ENCODE peak calls at places on chromosomes 12 and 14, in four cellular contexts. One of them, this sample, is unnamed.

GRCh38 chr12:93962336-93962735 is 186.0 kb upstream of the PLXNC1 start:
- DNase-seq in trophoblast cell: no peak
- DNase-seq in mesenchymal stem cell: no peak
- DNase-seq in OCI-LY7: no peak
- DNase-seq in this sample: no peak

GRCh38 chr14:91388551-91388975 is 29.1 kb downstream of the CCDC88C start:
- DNase-seq in trophoblast cell: no peak
- DNase-seq in mesenchymal stem cell: peak; percentile 85
- DNase-seq in OCI-LY7: no peak
- DNase-seq in this sample: no peak

GRCh38 chr12:109115758-109116610 is at the start of gene ACACB:
- DNase-seq in trophoblast cell: peak; percentile 61
- DNase-seq in mesenchymal stem cell: no peak
- DNase-seq in OCI-LY7: no peak
- DNase-seq in this sample: peak; percentile 22

GRCh38 chr14:86430807-86431206 is 900.9 kb downstream of the FLRT2 start:
- DNase-seq in trophoblast cell: no peak
- DNase-seq in mesenchymal stem cell: no peak
- DNase-seq in OCI-LY7: no peak
- DNase-seq in this sample: no peak

GRCh38 chr14:71400821-71401447 is 493.7 kb downstream of the PCNX1 start:
- DNase-seq in trophoblast cell: no peak
- DNase-seq in mesenchymal stem cell: peak; percentile 18
- DNase-seq in OCI-LY7: no peak
- DNase-seq in this sample: no peak

GRCh38 chr12:16184691-16185090 is 92.8 kb downstream of the SLC15A5 start:
- DNase-seq in trophoblast cell: no peak
- DNase-seq in mesenchymal stem cell: no peak
- DNase-seq in OCI-LY7: no peak
- DNase-seq in this sample: peak; percentile 48

GRCh38 chr14:28763914-28764848 is 2.4 kb upstream of the FOXG1 start:
- DNase-seq in trophoblast cell: no peak
- DNase-seq in mesenchymal stem cell: no peak
- DNase-seq in OCI-LY7: no peak
- DNase-seq in this sample: peak; percentile 79

GRCh38 chr14:102819176-102819628 is 42.0 kb downstream of the TRAF3 start:
- DNase-seq in trophoblast cell: peak; percentile 91
- DNase-seq in mesenchymal stem cell: no peak
- DNase-seq in OCI-LY7: no peak
- DNase-seq in this sample: no peak

GRCh38 chr12:32163596-32163995 is 56.9 kb downstream of the BICD1 start:
- DNase-seq in trophoblast cell: no peak
- DNase-seq in mesenchymal stem cell: no peak
- DNase-seq in OCI-LY7: no peak
- DNase-seq in this sample: no peak

GRCh38 chr14:91754819-91755218 is 22.9 kb upstream of the CATSPERB start:
- DNase-seq in trophoblast cell: no peak
- DNase-seq in mesenchymal stem cell: no peak
- DNase-seq in OCI-LY7: no peak
- DNase-seq in this sample: no peak

GRCh38 chr14:64841772-64842490 is 37.8 kb downstream of the SPTB start:
- DNase-seq in trophoblast cell: no peak
- DNase-seq in mesenchymal stem cell: no peak
- DNase-seq in OCI-LY7: no peak
- DNase-seq in this sample: no peak

GRCh38 chr12:58247633-58248032 is 306.3 kb downstream of the ATP23 start:
- DNase-seq in trophoblast cell: no peak
- DNase-seq in mesenchymal stem cell: no peak
- DNase-seq in OCI-LY7: no peak
- DNase-seq in this sample: peak; percentile 39

GRCh38 chr12:3085341-3086125 is 8.4 kb downstream of the TSPAN9 start:
- DNase-seq in trophoblast cell: no peak
- DNase-seq in mesenchymal stem cell: no peak
- DNase-seq in OCI-LY7: no peak
- DNase-seq in this sample: no peak

GRCh38 chr12:96396914-96397313 is 3.3 kb downstream of the CDK17 start:
- DNase-seq in trophoblast cell: no peak
- DNase-seq in mesenchymal stem cell: no peak
- DNase-seq in OCI-LY7: no peak
- DNase-seq in this sample: no peak

GRCh38 chr12:28424965-28425364 is 234.7 kb downstream of the CCDC91 start:
- DNase-seq in trophoblast cell: no peak
- DNase-seq in mesenchymal stem cell: peak; percentile 35
- DNase-seq in OCI-LY7: no peak
- DNase-seq in this sample: no peak

GRCh38 chr12:69298947-69299346 is 49.2 kb upstream of the LYZ start:
- DNase-seq in trophoblast cell: no peak
- DNase-seq in mesenchymal stem cell: no peak
- DNase-seq in OCI-LY7: no peak
- DNase-seq in this sample: no peak

GRCh38 chr14:55071051-55071450 is 19.6 kb downstream of the MAPK1IP1L start:
- DNase-seq in trophoblast cell: peak; percentile 14
- DNase-seq in mesenchymal stem cell: peak; percentile 47
- DNase-seq in OCI-LY7: no peak
- DNase-seq in this sample: no peak

GRCh38 chr12:51246254-51246853 is 7.7 kb downstream of the DAZAP2 start:
- DNase-seq in trophoblast cell: no peak
- DNase-seq in mesenchymal stem cell: peak; percentile 84
- DNase-seq in OCI-LY7: peak; percentile 41
- DNase-seq in this sample: no peak

GRCh38 chr14:22900088-22900799 is 17.2 kb downstream of the REM2 start:
- DNase-seq in trophoblast cell: peak; percentile 29
- DNase-seq in mesenchymal stem cell: peak; percentile 84
- DNase-seq in OCI-LY7: peak; percentile 83
- DNase-seq in this sample: peak; percentile 90

GRCh38 chr14:91624757-91625156 is 107.1 kb downstream of the CATSPERB start:
- DNase-seq in trophoblast cell: no peak
- DNase-seq in mesenchymal stem cell: no peak
- DNase-seq in OCI-LY7: no peak
- DNase-seq in this sample: no peak

DNA sequence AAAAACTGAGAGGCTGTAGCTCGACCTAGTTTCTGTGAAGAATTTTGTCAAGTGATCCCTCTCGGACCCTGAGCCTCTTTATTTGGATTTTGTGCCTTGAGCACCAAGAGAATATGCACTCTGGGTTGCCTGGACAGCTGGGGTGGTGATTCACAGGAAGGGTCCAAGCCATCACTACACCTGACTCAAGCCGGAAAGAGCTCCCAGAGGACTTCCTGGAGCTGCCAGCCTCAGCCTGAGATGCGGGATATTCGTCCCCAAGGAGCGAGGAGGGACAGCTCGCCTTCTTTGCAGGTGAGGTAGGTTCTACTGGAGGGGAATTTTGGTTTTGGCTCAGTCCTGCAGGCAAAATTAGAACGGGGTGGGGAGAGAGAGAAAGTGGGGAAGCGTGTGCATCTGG is 94.3 kb downstream of the GALNT8 start:
- DNase-seq in trophoblast cell: no peak
- DNase-seq in mesenchymal stem cell: no peak
- DNase-seq in OCI-LY7: no peak
- DNase-seq in this sample: no peak
- H3K4me2 ChIP-seq in trophoblast cell: no peak overlapping the region
- H3K4me2 ChIP-seq in mesenchymal stem cell: no peak overlapping the region
- H3K4me2 ChIP-seq in OCI-LY7: no peak overlapping the region
- H3K4me2 ChIP-seq in this sample: no peak overlapping the region

GRCh38 chr12:120721866-120722265 is 3.8 kb upstream of the ACADS start:
- DNase-seq in trophoblast cell: no peak
- DNase-seq in mesenchymal stem cell: no peak
- DNase-seq in OCI-LY7: peak; percentile 61
- DNase-seq in this sample: no peak
- H3K4me2 ChIP-seq in trophoblast cell: no peak overlapping the region
- H3K4me2 ChIP-seq in mesenchymal stem cell: no peak overlapping the region
- H3K4me2 ChIP-seq in OCI-LY7: peak overlapping the region; percentile 56
- H3K4me2 ChIP-seq in this sample: no peak overlapping the region

DNA sequence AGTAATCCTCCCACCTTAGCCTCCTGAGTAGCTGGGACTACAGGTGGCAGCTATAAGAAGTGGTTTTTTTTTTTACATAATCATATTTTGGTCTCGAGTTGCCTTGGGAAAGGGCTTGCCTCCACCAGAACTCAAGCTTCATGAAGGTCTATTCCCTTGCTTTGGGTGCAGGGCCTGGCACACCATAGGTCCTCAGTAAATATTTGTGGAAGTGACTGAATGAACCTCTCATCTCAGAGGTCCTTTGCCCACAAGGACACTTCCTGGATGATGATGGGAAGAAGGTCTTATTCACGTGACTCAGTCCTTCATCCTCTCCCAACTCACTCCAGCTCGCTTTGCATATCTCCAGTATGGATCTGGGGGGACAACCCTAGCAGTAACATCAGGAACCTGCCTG is 114.0 kb upstream of the MED13L start:
- DNase-seq in trophoblast cell: no peak
- DNase-seq in mesenchymal stem cell: no peak
- DNase-seq in OCI-LY7: no peak
- DNase-seq in this sample: no peak
- H3K4me2 ChIP-seq in trophoblast cell: no peak overlapping the region
- H3K4me2 ChIP-seq in mesenchymal stem cell: no peak overlapping the region
- H3K4me2 ChIP-seq in OCI-LY7: no peak overlapping the region
- H3K4me2 ChIP-seq in this sample: no peak overlapping the region

GRCh38 chr14:51676549-51676948 is 24.8 kb downstream of the FRMD6 start:
- DNase-seq in trophoblast cell: peak; percentile 7
- DNase-seq in mesenchymal stem cell: no peak
- DNase-seq in OCI-LY7: no peak
- DNase-seq in this sample: no peak
- H3K4me2 ChIP-seq in trophoblast cell: no peak overlapping the region
- H3K4me2 ChIP-seq in mesenchymal stem cell: no peak overlapping the region
- H3K4me2 ChIP-seq in OCI-LY7: no peak overlapping the region
- H3K4me2 ChIP-seq in this sample: no peak overlapping the region

GRCh38 chr12:24723759-24724158 is 225.1 kb downstream of the BCAT1 start:
- DNase-seq in trophoblast cell: no peak
- DNase-seq in mesenchymal stem cell: no peak
- DNase-seq in OCI-LY7: no peak
- DNase-seq in this sample: no peak

GRCh38 chr12:24724765-24725307 is 224.1 kb downstream of the BCAT1 start:
- DNase-seq in trophoblast cell: no peak
- DNase-seq in mesenchymal stem cell: no peak
- DNase-seq in OCI-LY7: no peak
- DNase-seq in this sample: no peak

GRCh38 chr12:24730461-24730896 is 218.4 kb downstream of the BCAT1 start:
- DNase-seq in trophoblast cell: no peak
- DNase-seq in mesenchymal stem cell: no peak
- DNase-seq in OCI-LY7: peak; percentile 22
- DNase-seq in this sample: no peak

GRCh38 chr12:24728366-24728765 is 220.5 kb downstream of the BCAT1 start:
- DNase-seq in trophoblast cell: no peak
- DNase-seq in mesenchymal stem cell: peak; percentile 53
- DNase-seq in OCI-LY7: peak; percentile 55
- DNase-seq in this sample: peak; percentile 50

DNA sequence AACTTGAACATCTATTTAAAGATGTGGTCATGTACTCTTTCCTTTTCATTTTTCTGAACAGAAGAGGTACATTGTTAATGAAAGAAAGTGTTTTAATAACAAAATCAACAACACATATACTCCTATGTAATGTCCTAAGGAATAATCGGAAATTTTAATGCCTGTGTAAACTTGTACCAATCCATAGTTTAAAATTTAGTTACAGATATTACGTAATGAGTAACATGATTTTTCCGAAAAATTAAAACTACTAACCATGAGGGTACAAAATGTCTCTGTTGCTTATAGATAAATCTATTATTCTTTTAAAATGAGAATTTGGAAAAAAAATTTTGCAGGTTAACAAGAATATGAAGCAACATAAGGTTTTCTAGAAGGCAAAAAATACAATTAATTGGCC is 220.1 kb downstream of the BCAT1 start:
- DNase-seq in trophoblast cell: no peak
- DNase-seq in mesenchymal stem cell: no peak
- DNase-seq in OCI-LY7: no peak
- DNase-seq in this sample: no peak
- H3K4me2 ChIP-seq in trophoblast cell: no peak overlapping the region
- H3K4me2 ChIP-seq in mesenchymal stem cell: no peak overlapping the region
- H3K4me2 ChIP-seq in OCI-LY7: no peak overlapping the region
- H3K4me2 ChIP-seq in this sample: no peak overlapping the region

DNA sequence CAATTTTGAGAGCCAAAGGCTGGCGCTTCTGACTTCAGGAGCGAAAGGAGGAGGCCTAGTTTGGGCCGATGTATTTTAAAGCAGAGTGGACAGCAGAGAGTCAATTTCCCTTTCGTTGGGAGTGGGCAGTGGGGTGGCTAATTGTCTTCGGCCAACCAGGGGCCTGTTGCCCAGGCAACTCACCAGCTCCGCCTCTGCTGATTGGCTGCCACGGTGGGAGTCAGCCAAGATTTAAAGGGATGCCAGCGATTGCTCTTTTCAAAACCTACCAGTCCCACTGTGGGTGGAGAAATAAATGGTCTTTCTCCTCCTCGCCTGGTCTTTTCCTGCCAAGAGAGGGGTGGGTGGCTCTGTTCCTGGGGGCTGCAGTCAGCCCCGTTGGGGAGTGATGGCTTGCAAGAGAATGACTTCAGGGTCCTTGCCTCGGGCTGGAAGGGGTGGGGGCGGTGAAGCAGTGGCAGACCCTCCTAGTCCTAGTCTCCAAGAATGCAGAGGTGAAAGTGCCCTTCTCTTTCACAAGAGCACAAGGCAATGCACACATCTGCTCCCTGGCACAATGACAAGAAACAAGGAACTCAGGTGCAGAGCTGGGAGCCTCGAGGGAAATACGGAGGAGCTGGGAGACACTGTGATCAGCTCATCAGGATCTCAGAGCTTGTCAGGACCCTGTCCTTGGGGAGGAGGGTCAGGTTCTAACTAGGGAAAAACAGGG is 37.7 kb downstream of the RASAL1 start:
- DNase-seq in trophoblast cell: no peak
- DNase-seq in mesenchymal stem cell: peak; percentile 2
- DNase-seq in OCI-LY7: no peak
- DNase-seq in this sample: peak; percentile 62
- H3K4me2 ChIP-seq in trophoblast cell: no peak overlapping the region
- H3K4me2 ChIP-seq in mesenchymal stem cell: no peak overlapping the region
- H3K4me2 ChIP-seq in OCI-LY7: peak overlapping the region; percentile 43
- H3K4me2 ChIP-seq in this sample: peak overlapping the region; percentile 68

GRCh38 chr14:94354638-94355185 is 31.6 kb upstream of the SERPINA6 start:
- DNase-seq in trophoblast cell: no peak
- DNase-seq in mesenchymal stem cell: no peak
- DNase-seq in OCI-LY7: no peak
- DNase-seq in this sample: no peak

GRCh38 chr14:94360945-94361565 is 27.3 kb downstream of the SERPINA1 start:
- DNase-seq in trophoblast cell: no peak
- DNase-seq in mesenchymal stem cell: no peak
- DNase-seq in OCI-LY7: no peak
- DNase-seq in this sample: no peak

GRCh38 chr14:94356379-94357056 is 31.9 kb downstream of the SERPINA1 start:
- DNase-seq in trophoblast cell: peak; percentile 61
- DNase-seq in mesenchymal stem cell: no peak
- DNase-seq in OCI-LY7: no peak
- DNase-seq in this sample: no peak

GRCh38 chr14:94357166-94357565 is 31.2 kb downstream of the SERPINA1 start:
- DNase-seq in trophoblast cell: peak; percentile 27
- DNase-seq in mesenchymal stem cell: no peak
- DNase-seq in OCI-LY7: no peak
- DNase-seq in this sample: no peak

GRCh38 chr14:94355191-94355794 is 32.2 kb upstream of the SERPINA6 start:
- DNase-seq in trophoblast cell: peak; percentile 23
- DNase-seq in mesenchymal stem cell: no peak
- DNase-seq in OCI-LY7: no peak
- DNase-seq in this sample: peak; percentile 78
- H3K4me2 ChIP-seq in trophoblast cell: no peak overlapping the region
- H3K4me2 ChIP-seq in mesenchymal stem cell: peak overlapping the region; percentile 18
- H3K4me2 ChIP-seq in OCI-LY7: no peak overlapping the region
- H3K4me2 ChIP-seq in this sample: no peak overlapping the region

DNA sequence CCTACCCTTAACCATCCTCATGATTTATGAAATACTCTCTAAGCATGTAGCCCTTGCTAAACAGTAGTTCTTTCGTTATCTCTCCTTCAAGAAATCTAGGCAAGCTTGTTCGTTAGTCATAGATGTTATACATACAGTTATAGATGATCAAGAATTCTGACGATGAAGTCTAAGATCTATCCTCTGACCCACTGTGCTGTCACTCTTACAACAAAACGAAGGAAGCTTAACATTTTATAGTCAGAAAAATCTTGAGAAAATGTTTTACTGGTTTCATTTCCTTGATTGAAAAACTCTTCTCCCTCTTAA is 68.9 kb downstream of the SPPL3 start:
- DNase-seq in trophoblast cell: peak; percentile 18
- DNase-seq in mesenchymal stem cell: peak; percentile 9
- DNase-seq in OCI-LY7: no peak
- DNase-seq in this sample: no peak
- H3K4me2 ChIP-seq in trophoblast cell: no peak overlapping the region
- H3K4me2 ChIP-seq in mesenchymal stem cell: no peak overlapping the region
- H3K4me2 ChIP-seq in OCI-LY7: peak overlapping the region; percentile 40
- H3K4me2 ChIP-seq in this sample: no peak overlapping the region